ENCODE peak calls at places on chromosome 18, in seven cellular contexts. K, L, Q, R, U, C and S are unnamed samples.

GRCh38 chr18:36314098-36314497 is 16.6 kb downstream of the FHOD3 start:
- DNase-seq in C (no peak), R (no peak), Q (no peak), U (no peak), L (no peak), K (peak), S (no peak)

GRCh38 chr18:66873899-66874298 is 270.0 kb upstream of the CDH19 start:
- DNase-seq in K (no peak), L (no peak), C (no peak), Q (no peak), U (no peak), R (peak), S (no peak)

GRCh38 chr18:37537868-37538525 is 27.6 kb downstream of the CELF4 start:
- DNase-seq in Q (no peak), C (peak), L (peak), K (peak), R (peak), U (no peak), S (peak)

GRCh38 chr18:28961669-28962228 is 784.8 kb upstream of the CDH2 start:
- DNase-seq in L (peak), U (no peak), K (peak), C (peak), Q (no peak), R (peak), S (no peak)

GRCh38 chr18:14179306-14179705 is 47.1 kb upstream of the ZNF519 start:
- DNase-seq in R (no peak), C (no peak), Q (no peak), U (no peak), L (no peak), K (no peak), S (no peak)

GRCh38 chr18:36176739-36177138 is 10.6 kb upstream of the MOCOS start:
- DNase-seq in Q (no peak), K (peak), L (no peak), C (no peak), U (no peak), R (no peak), S (no peak)

GRCh38 chr18:13629841-13630747 is 96.3 kb downstream of the FAM210A start:
- DNase-seq in C (peak), Q (no peak), U (no peak), R (peak), L (no peak), K (peak), S (peak)

GRCh38 chr18:75070235-75070624 is 138.7 kb downstream of the PTGR3 start:
- DNase-seq in Q (no peak), C (no peak), R (no peak), U (no peak), K (no peak), L (no peak), S (no peak)

GRCh38 chr18:62325806-62326645 is 916 bp downstream of the TNFRSF11A start:
- DNase-seq in K (peak), L (no peak), U (no peak), C (peak), R (peak), Q (no peak), S (peak)

GRCh38 chr18:10432781-10433180 is 21.7 kb upstream of the APCDD1 start:
- DNase-seq in K (no peak), U (no peak), R (no peak), Q (no peak), C (no peak), L (no peak), S (no peak)

GRCh38 chr18:79442508-79443221 is 46.9 kb downstream of the NFATC1 start:
- DNase-seq in K (peak), R (no peak), C (no peak), L (no peak), U (no peak), Q (no peak), S (no peak)

GRCh38 chr18:13809521-13810252 is 14.3 kb upstream of the MC5R start:
- DNase-seq in K (no peak), U (no peak), R (no peak), C (peak), L (no peak), Q (no peak), S (no peak)

GRCh38 chr18:10559566-10560456 is 34.0 kb downstream of the NAPG start:
- DNase-seq in K (no peak), R (no peak), C (no peak), U (no peak), L (no peak), Q (no peak), S (peak)

GRCh38 chr18:26429535-26429934 is 118.8 kb downstream of the KCTD1 start:
- DNase-seq in C (peak), Q (no peak), L (peak), K (peak), U (no peak), R (no peak), S (no peak)

GRCh38 chr18:8507361-8507760 is 101.9 kb upstream of the RAB12 start:
- DNase-seq in U (no peak), L (no peak), K (peak), R (no peak), Q (no peak), C (no peak), S (no peak)

GRCh38 chr18:45012286-45012685 is 331.6 kb downstream of the SETBP1 start:
- DNase-seq in R (no peak), L (no peak), K (no peak), U (no peak), Q (no peak), C (no peak), S (no peak)

GRCh38 chr18:71001597-71001996 is 712.8 kb downstream of the SOCS6 start:
- DNase-seq in Q (no peak), R (no peak), K (no peak), L (no peak), U (no peak), C (peak), S (no peak)

GRCh38 chr18:61854578-61854977 is 38.2 kb downstream of the RNF152 start:
- DNase-seq in Q (no peak), U (no peak), C (no peak), L (peak), R (no peak), K (peak), S (no peak)